ENCODE peak calls at places on chromosomes 1 and 21, in nine cellular contexts. C is hepatocyte, E is GM23248, M is GM23338, Y is OCI-LY7, G is neural progenitor cell, X is HCT116, R is PC-3, L is SK-N-SH. N is an unnamed sample. For H3K36me3, the result is how much of the 10 kb centered on the place peaks cover.

GRCh38 chr1:185350027-185350442 is 33.0 kb upstream of the IVNS1ABP start:
- DNase-seq in C (peak), E (no peak), M (no peak), Y (no peak), G (no peak), X (no peak), R (no peak), L (no peak), N (no peak)

GRCh38 chr1:212355230-212355969 is 59.3 kb downstream of the PACC1 start:
- DNase-seq in C (no peak), E (peak), M (no peak), Y (no peak), G (no peak), X (no peak), R (no peak), L (no peak), N (no peak)

GRCh38 chr1:212721388-212722247 is 22.0 kb upstream of the BATF3 start:
- DNase-seq in C (peak), E (peak), M (no peak), Y (no peak), G (no peak), X (no peak), R (peak), L (no peak), N (peak)

GRCh38 chr1:14826172-14826636 is 227.7 kb downstream of the KAZN start:
- DNase-seq in C (peak), E (peak), M (no peak), Y (no peak), G (no peak), X (no peak), R (peak), L (peak), N (no peak)

GRCh38 chr1:36156329-36157114 is 562 bp downstream of the MAP7D1 start:
- DNase-seq in C (peak), E (peak), M (peak), Y (peak), G (peak), X (no peak), R (peak), L (peak), N (peak)

GRCh38 chr1:65229754-65230339 is 79.5 kb upstream of the DNAJC6 start:
- DNase-seq in C (no peak), E (no peak), M (peak), Y (no peak), G (no peak), X (no peak), R (no peak), L (no peak), N (no peak)

GRCh38 chr1:43796111-43796581 is 88.8 kb downstream of the ST3GAL3 start:
- DNase-seq in C (no peak), E (peak), M (no peak), Y (no peak), G (no peak), X (no peak), R (no peak), L (no peak), N (no peak)

GRCh38 chr1:20137055-20137454 is 2.1 kb upstream of the PLA2G2F start:
- DNase-seq in C (no peak), E (no peak), M (no peak), Y (no peak), G (no peak), X (no peak), R (peak), L (no peak), N (no peak)

GRCh38 chr1:85596947-85597346 is 16.4 kb downstream of the CCN1 start:
- DNase-seq in C (no peak), E (no peak), M (no peak), Y (no peak), G (no peak), X (no peak), R (no peak), L (no peak), N (no peak)

GRCh38 chr1:25611843-25612242 is 4.7 kb upstream of the MAN1C1 start:
- DNase-seq in C (no peak), E (no peak), M (no peak), Y (no peak), G (no peak), X (no peak), R (no peak), L (peak), N (no peak)

GRCh38 chr1:209485167-209485566 is 98.3 kb upstream of the CAMK1G start:
- DNase-seq in C (peak), E (peak), M (no peak), Y (no peak), G (no peak), X (no peak), R (peak), L (no peak), N (no peak)

GRCh38 chr1:212456166-212456528 is 23.4 kb downstream of the NENF start:
- DNase-seq in C (no peak), E (no peak), M (no peak), Y (no peak), G (no peak), X (no peak), R (peak), L (no peak), N (no peak)

GRCh38 chr1:203448521-203449061 is 27.0 kb upstream of the PRELP start:
- DNase-seq in C (peak), E (peak), M (peak), Y (no peak), G (no peak), X (no peak), R (no peak), L (no peak), N (no peak)

GRCh38 chr1:53899708-53900107 is 5.7 kb downstream of the DIO1 start:
- DNase-seq in C (no peak), E (no peak), M (no peak), Y (no peak), G (no peak), X (no peak), R (no peak), L (no peak), N (no peak)

GRCh38 chr21:16968436-16968835 is 544.4 kb upstream of the CXADR start:
- DNase-seq in C (no peak), E (no peak), M (no peak), Y (no peak), G (no peak), X (no peak), R (no peak), L (no peak), N (no peak)

GRCh38 chr1:84884671-84885389 is 8.2 kb downstream of the LPAR3 start:
- DNase-seq in C (no peak), E (peak), M (no peak), Y (no peak), G (no peak), X (no peak), R (peak), L (no peak), N (no peak)

GRCh38 chr1:155009221-155009711 is 6.7 kb downstream of the ZBTB7B start:
- DNase-seq in C (no peak), E (no peak), M (no peak), Y (no peak), G (no peak), X (no peak), R (no peak), L (no peak), N (no peak)

GRCh38 chr1:92476071-92476607 is 10.6 kb downstream of the GFI1 start:
- DNase-seq in C (no peak), E (no peak), M (peak), Y (peak), G (no peak), X (no peak), R (no peak), L (no peak), N (no peak)

GRCh38 chr1:92480813-92481597 is 5.7 kb downstream of the GFI1 start:
- DNase-seq in C (peak), E (peak), M (peak), Y (no peak), G (peak), X (no peak), R (no peak), L (peak), N (no peak)

GRCh38 chr1:92480200-92480812 is 6.4 kb downstream of the GFI1 start:
- DNase-seq in C (peak), E (peak), M (peak), Y (no peak), G (peak), X (no peak), R (no peak), L (no peak), N (no peak)

GRCh38 chr1:92479587-92479986 is 7.1 kb downstream of the GFI1 start:
- DNase-seq in C (no peak), E (no peak), M (no peak), Y (no peak), G (no peak), X (no peak), R (no peak), L (no peak), N (no peak)

GRCh38 chr1:92478393-92478792 is 8.3 kb downstream of the GFI1 start:
- DNase-seq in C (no peak), E (peak), M (no peak), Y (no peak), G (no peak), X (no peak), R (peak), L (no peak), N (no peak)
- TF ChIP-seq EZH2phosphoT487 in C (no peak), E (no peak), M (no peak), Y (no peak), G (no peak), X (no peak), R (no peak), L (no peak), N (no peak)

GRCh38 chr21:21179619-21180336 is 181.6 kb downstream of the NCAM2 start:
- DNase-seq in C (no peak), E (no peak), M (no peak), Y (no peak), G (no peak), X (no peak), R (no peak), L (no peak), N (no peak)
- H3K36me3 ChIP-seq in C (under half), E (under half), M (under half), Y (under half), G (under half), X (under half), R (under half), L (under half), N (under half)

GRCh38 chr1:216523449-216524190 is 100.4 kb upstream of the USH2A start:
- DNase-seq in C (no peak), E (peak), M (no peak), Y (no peak), G (no peak), X (no peak), R (peak), L (no peak), N (peak)
- TF ChIP-seq EZH2phosphoT487 in C (no peak), E (no peak), M (no peak), Y (no peak), G (no peak), X (no peak), R (no peak), L (no peak), N (no peak)

GRCh38 chr21:34255073-34255472 is 108.7 kb upstream of the KCNE2 start:
- DNase-seq in C (no peak), E (no peak), M (no peak), Y (no peak), G (no peak), X (no peak), R (no peak), L (no peak), N (no peak)
- H3K36me3 ChIP-seq in C (under half), E (under half), M (under half), Y (under half), G (under half), X (under half), R (under half), L (under half), N (under half)

DNA sequence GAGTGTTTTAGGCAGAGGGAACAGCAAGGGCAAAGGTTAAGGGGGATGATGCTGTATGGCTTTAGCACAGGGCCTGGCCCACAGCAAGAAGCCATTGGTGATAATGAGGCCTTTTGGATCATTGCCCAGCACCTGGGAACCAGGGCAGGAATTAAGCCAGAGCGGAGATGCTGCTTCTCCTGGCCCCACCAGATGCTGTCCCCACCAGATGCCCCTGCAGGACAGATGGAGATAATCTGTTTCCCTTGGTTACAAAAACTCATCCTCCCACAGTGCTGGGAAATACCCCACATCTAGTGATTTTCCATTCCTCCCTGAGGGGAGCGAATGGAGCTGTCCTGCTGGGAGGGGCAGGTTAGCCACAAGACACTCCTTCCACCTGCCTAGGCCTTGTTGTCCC is 18.8 kb downstream of the OPRD1 start:
- DNase-seq in C (no peak), E (no peak), M (no peak), Y (no peak), G (no peak), X (no peak), R (no peak), L (peak), N (no peak)
- TF ChIP-seq EZH2phosphoT487 in C (no peak), E (no peak), M (no peak), Y (no peak), G (no peak), X (no peak), R (no peak), L (no peak), N (no peak)

GRCh38 chr1:86987446-86987845 is 73.0 kb downstream of the HS2ST1 start:
- DNase-seq in C (no peak), E (no peak), M (no peak), Y (no peak), G (no peak), X (no peak), R (no peak), L (no peak), N (no peak)
- H3K36me3 ChIP-seq in C (under half), E (under half), M (under half), Y (half or more), G (under half), X (under half), R (under half), L (under half), N (under half)